ENCODE peak calls at places on chromosomes 5 and 9, in five cellular contexts. U, Z, W, B and Q are unnamed samples.

GRCh38 chr5:71884926-71885325 is 165.9 kb downstream of the CARTPT start:
- DNase-seq in U (no peak), Z (no peak), W (no peak), B (no peak), Q (no peak)

GRCh38 chr9:134395727-134396257 is 69.5 kb downstream of the RXRA start:
- DNase-seq in U (no peak), Z (peak), W (no peak), B (no peak), Q (no peak)

GRCh38 chr5:161921781-161922180 is 73.9 kb downstream of the GABRA1 start:
- DNase-seq in U (no peak), Z (no peak), W (no peak), B (no peak), Q (no peak)

GRCh38 chr5:149113669-149114068 is 27.6 kb upstream of the ABLIM3 start:
- DNase-seq in U (no peak), Z (no peak), W (no peak), B (peak), Q (peak)

GRCh38 chr5:90996089-90996488 is 387.0 kb downstream of the ARRDC3 start:
- DNase-seq in U (no peak), Z (no peak), W (no peak), B (no peak), Q (no peak)

GRCh38 chr5:128487041-128487440 is 51.0 kb downstream of the FBN2 start:
- DNase-seq in U (no peak), Z (no peak), W (no peak), B (peak), Q (peak)

GRCh38 chr9:130924448-130924788 is 14.6 kb downstream of the FIBCD1 start:
- DNase-seq in U (no peak), Z (no peak), W (no peak), B (no peak), Q (no peak)

GRCh38 chr9:83966209-83966582 is 13.8 kb downstream of the HNRNPK start:
- DNase-seq in U (no peak), Z (peak), W (no peak), B (no peak), Q (no peak)

GRCh38 chr5:119063579-119064379 is 7.1 kb upstream of the DMXL1 start:
- DNase-seq in U (no peak), Z (no peak), W (no peak), B (peak), Q (peak)

GRCh38 chr5:14143843-14144585 is 872 bp downstream of the TRIO start:
- DNase-seq in U (peak), Z (peak), W (no peak), B (no peak), Q (no peak)

GRCh38 chr9:107827304-107827703 is 337.7 kb upstream of the KLF4 start:
- DNase-seq in U (no peak), Z (peak), W (no peak), B (no peak), Q (no peak)

GRCh38 chr5:42360061-42360460 is 63.2 kb upstream of the GHR start:
- DNase-seq in U (no peak), Z (no peak), W (no peak), B (peak), Q (peak)

GRCh38 chr5:24388448-24388847 is 256.3 kb downstream of the CDH10 start:
- DNase-seq in U (no peak), Z (no peak), W (no peak), B (no peak), Q (no peak)

GRCh38 chr9:88537743-88538055 is 2.7 kb downstream of the NXNL2 start:
- DNase-seq in U (peak), Z (peak), W (no peak), B (peak), Q (peak)

GRCh38 chr5:173853370-173854131 is 34.6 kb upstream of the CPEB4 start:
- DNase-seq in U (no peak), Z (peak), W (no peak), B (peak), Q (no peak)

GRCh38 chr5:153358315-153358976 is 132.0 kb upstream of the GRIA1 start:
- DNase-seq in U (no peak), Z (peak), W (no peak), B (peak), Q (no peak)

GRCh38 chr5:76804266-76804665 is 14.6 kb upstream of the F2RL1 start:
- DNase-seq in U (no peak), Z (no peak), W (no peak), B (peak), Q (no peak)

GRCh38 chr5:65072836-65073620 is 304.3 kb downstream of the CWC27 start:
- DNase-seq in U (no peak), Z (no peak), W (no peak), B (peak), Q (peak)

GRCh38 chr5:171710451-171711024 is 75.1 kb upstream of the SMIM23 start:
- DNase-seq in U (no peak), Z (no peak), W (no peak), B (peak), Q (no peak)

GRCh38 chr5:66567474-66567873 is 28.7 kb upstream of the MAST4 start:
- DNase-seq in U (no peak), Z (no peak), W (no peak), B (no peak), Q (no peak)

GRCh38 chr5:53478411-53479044 is 1.9 kb upstream of the FST start:
- DNase-seq in U (peak), Z (peak), W (no peak), B (peak), Q (peak)

GRCh38 chr9:130713286-130713975 is 19.9 kb downstream of the EXOSC2 start:
- DNase-seq in U (no peak), Z (peak), W (no peak), B (peak), Q (peak)

GRCh38 chr5:131379723-131380122 is 115.9 kb downstream of the CDC42SE2 start:
- DNase-seq in U (no peak), Z (peak), W (no peak), B (no peak), Q (peak)

GRCh38 chr9:114155967-114156294 is 594 bp downstream of the COL27A1 start:
- DNase-seq in U (peak), Z (no peak), W (no peak), B (no peak), Q (no peak)

GRCh38 chr5:102700126-102700851 is 54.8 kb upstream of the PAM start:
- DNase-seq in U (no peak), Z (no peak), W (no peak), B (no peak), Q (no peak)

GRCh38 chr5:55232985-55233928 is at the start of gene CCNO:
- DNase-seq in U (peak), Z (peak), W (no peak), B (peak), Q (peak)

GRCh38 chr9:79301549-79301948 is 270.2 kb upstream of the TLE4 start:
- DNase-seq in U (peak), Z (no peak), W (no peak), B (no peak), Q (no peak)

GRCh38 chr9:91845839-91846238 is 104.2 kb downstream of the ROR2 start:
- DNase-seq in U (no peak), Z (no peak), W (no peak), B (no peak), Q (no peak)

GRCh38 chr5:135576075-135576599 is 2.7 kb downstream of the CXCL14 start:
- DNase-seq in U (peak), Z (no peak), W (no peak), B (peak), Q (peak)

GRCh38 chr5:53425598-53426516 is 54.6 kb upstream of the FST start:
- DNase-seq in U (peak), Z (peak), W (peak), B (peak), Q (no peak)

GRCh38 chr9:93968451-93969327 is 13.5 kb upstream of the BARX1 start:
- DNase-seq in U (no peak), Z (no peak), W (no peak), B (no peak), Q (peak)

GRCh38 chr5:154473581-154474266 is 4.3 kb downstream of the HAND1 start:
- DNase-seq in U (peak), Z (no peak), W (no peak), B (no peak), Q (no peak)

GRCh38 chr5:160479926-160480325 is 58.3 kb downstream of the PTTG1 start:
- DNase-seq in U (no peak), Z (no peak), W (no peak), B (peak), Q (peak)

GRCh38 chr5:56737918-56738606 is 77.3 kb upstream of the MAP3K1 start:
- DNase-seq in U (no peak), Z (no peak), W (no peak), B (no peak), Q (no peak)

GRCh38 chr5:12292610-12293204 is 388.5 kb upstream of the CTNND2 start:
- DNase-seq in U (peak), Z (peak), W (peak), B (peak), Q (no peak)

GRCh38 chr5:38557792-38558191 is 1.3 kb upstream of the LIFR start:
- DNase-seq in U (no peak), Z (no peak), W (no peak), B (no peak), Q (no peak)

GRCh38 chr5:38557309-38557710 is 864 bp upstream of the LIFR start:
- DNase-seq in U (no peak), Z (no peak), W (no peak), B (no peak), Q (no peak)

GRCh38 chr5:38556115-38556598 is 289 bp downstream of the LIFR start:
- DNase-seq in U (no peak), Z (no peak), W (peak), B (no peak), Q (no peak)

GRCh38 chr5:38555354-38556114 is 912 bp downstream of the LIFR start:
- DNase-seq in U (no peak), Z (no peak), W (no peak), B (no peak), Q (no peak)

GRCh38 chr5:38556599-38557308 is at the start of gene LIFR:
- DNase-seq in U (peak), Z (peak), W (peak), B (peak), Q (peak)
- H3K4me3 ChIP-seq in U (peak), Z (peak), W (peak), B (peak), Q (peak)

DNA sequence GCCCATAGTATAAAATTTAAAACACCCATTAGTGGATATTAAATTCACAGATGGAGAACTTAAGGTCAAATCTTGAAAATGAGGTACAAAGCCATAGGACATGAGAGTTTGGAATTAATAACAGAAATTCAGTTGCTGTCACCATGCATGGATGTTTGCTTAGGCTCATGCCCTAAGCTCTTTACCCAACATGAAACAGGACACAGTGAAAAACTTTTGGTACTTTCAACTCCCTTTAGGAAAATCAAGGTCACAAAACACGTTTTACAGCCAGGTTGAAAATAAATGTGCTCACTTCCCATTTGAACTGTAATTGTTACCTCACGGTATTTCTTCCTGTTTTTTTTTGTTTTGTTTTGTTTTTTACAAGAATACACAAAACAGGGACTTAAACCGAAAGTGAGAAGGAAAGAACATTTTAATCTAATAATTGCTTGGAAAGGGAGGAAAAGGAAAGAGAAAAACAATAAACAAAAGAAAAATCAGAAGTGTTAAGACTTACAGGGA is 6.1 kb upstream of the TOPORS start:
- DNase-seq in U (no peak), Z (no peak), W (no peak), B (no peak), Q (no peak)
- H3K4me3 ChIP-seq in U (no peak), Z (no peak), W (no peak), B (no peak), Q (no peak)

GRCh38 chr5:168884040-168884439 is 304.9 kb upstream of the PANK3 start:
- DNase-seq in U (no peak), Z (no peak), W (no peak), B (no peak), Q (no peak)

GRCh38 chr5:168883253-168883880 is 304.2 kb upstream of the PANK3 start:
- DNase-seq in U (peak), Z (no peak), W (no peak), B (no peak), Q (no peak)

GRCh38 chr5:168887931-168888330 is 308.8 kb upstream of the PANK3 start:
- DNase-seq in U (no peak), Z (no peak), W (no peak), B (no peak), Q (no peak)

GRCh38 chr5:168886153-168886552 is 307.0 kb upstream of the PANK3 start:
- DNase-seq in U (no peak), Z (no peak), W (no peak), B (no peak), Q (no peak)

DNA sequence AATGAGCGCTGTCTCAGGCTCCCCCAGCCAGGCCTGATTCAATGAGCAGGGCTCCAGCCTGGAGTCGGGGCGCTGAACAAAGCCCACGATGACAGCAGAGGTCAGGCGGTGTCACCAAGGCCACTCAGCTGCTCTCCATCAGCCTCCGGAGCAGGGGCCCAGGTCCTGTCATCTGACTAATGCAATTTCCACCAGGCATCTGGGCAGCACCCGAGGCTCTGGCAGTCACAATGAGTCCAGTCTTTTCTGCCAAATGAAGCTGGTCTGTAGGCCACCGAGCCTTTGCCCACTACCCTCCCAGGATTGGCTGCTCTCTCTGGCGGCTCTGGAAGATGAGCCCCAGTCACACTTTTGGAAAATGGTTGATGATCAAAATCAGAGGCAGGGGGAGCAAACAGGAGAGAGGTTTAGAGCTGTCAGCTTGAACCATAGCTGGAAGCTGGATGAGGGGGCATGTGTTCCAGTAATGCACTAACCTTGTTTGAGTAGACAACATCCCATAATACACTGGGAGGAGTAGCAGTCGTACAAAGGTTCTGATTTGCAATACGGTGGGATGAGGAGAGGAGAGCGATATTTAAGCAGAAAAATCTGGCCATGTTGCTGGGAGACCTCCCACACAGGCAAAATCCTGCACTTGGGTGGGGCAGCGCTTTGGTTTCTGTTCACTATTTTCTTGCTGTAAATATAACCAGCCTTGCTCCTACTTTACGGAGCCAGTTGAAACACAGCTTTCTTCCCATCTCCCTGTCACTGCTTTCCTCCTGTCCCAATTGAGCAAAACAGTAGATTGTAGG is 306.4 kb upstream of the PANK3 start:
- DNase-seq in U (peak), Z (no peak), W (no peak), B (no peak), Q (no peak)
- H3K4me3 ChIP-seq in U (no peak), Z (no peak), W (no peak), B (no peak), Q (no peak)

GRCh38 chr9:97852001-97852398 is 1.0 kb upstream of the FOXE1 start:
- DNase-seq in U (peak), Z (no peak), W (no peak), B (no peak), Q (no peak)
- H3K4me3 ChIP-seq in U (peak), Z (no peak), W (peak), B (no peak), Q (no peak)

DNA sequence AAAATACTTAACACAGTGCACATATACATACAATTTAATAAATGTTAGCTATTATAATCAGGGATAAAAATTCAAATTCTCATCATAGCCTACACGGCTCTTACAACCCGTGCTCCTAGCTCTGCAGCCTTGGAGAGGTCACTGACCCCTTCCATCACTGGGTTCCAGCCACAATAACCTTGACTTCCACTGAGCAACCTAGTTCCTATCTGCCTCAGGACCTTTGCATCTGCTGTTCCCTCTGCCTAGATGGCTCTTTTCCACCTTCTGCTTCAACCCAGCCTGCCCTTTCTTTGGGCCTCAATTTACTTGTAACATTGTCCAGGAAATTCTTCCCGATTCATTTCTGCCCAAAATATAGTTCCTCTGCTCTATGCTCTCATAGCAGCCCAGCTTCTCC is 8.9 kb upstream of the DELE1 start:
- DNase-seq in U (no peak), Z (no peak), W (no peak), B (no peak), Q (no peak)
- H3K4me3 ChIP-seq in U (no peak), Z (no peak), W (no peak), B (no peak), Q (no peak)

GRCh38 chr9:97851450-97851883 is 1.6 kb upstream of the FOXE1 start:
- DNase-seq in U (peak), Z (no peak), W (no peak), B (no peak), Q (no peak)

GRCh38 chr9:97853844-97854695 is 1.0 kb downstream of the FOXE1 start:
- DNase-seq in U (peak), Z (no peak), W (peak), B (peak), Q (peak)

GRCh38 chr9:97852399-97853055 is 499 bp upstream of the FOXE1 start:
- DNase-seq in U (peak), Z (no peak), W (no peak), B (no peak), Q (no peak)

GRCh38 chr9:97854696-97855485 is 1.9 kb downstream of the FOXE1 start:
- DNase-seq in U (no peak), Z (no peak), W (no peak), B (no peak), Q (no peak)

DNA sequence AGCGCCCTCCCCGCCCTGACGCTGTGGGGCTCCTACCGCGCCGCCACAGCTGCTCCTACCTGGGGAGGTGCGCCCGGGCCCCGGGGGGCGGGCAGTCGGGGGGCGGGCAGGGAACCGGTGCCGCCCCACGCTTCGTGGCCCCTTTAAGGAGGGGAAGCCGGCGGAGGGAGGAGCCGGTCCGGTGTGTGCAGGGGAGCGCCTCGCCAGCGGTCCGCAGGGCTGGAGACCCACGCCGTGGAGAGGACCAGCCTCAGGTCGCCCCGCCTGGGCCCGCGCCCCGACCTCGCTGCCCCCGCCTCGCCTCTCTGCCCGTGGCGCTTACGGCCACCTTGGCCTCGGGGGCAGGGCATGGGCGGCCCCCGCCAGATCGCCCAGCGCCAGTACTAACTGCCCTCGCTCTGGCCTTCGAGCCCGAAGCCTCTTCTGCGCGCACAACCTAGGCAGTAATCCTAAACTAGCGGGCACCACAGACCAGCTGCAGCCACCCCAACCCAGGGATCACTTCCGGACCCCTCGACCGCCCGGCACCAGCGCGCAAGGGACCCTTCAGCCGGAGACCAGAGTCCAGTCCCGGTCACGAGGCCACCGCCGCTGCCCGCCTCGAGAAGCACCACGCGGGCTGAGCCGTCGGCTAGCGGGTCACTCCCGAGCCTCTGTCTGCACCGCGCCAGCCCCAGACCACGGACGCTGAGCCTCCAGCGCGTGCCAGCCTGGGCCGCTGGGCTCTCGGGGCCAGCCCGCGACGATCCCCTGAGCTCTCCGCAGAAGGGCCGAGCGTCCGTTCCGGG is at the start of gene FOXE1:
- DNase-seq in U (peak), Z (no peak), W (no peak), B (no peak), Q (no peak)
- H3K4me3 ChIP-seq in U (peak), Z (no peak), W (peak), B (no peak), Q (peak)